ENCODE peak calls at places on chromosomes 7 and 10, in seven cellular contexts. H is T-cell; F is CMK; T is CD4-positive, alpha-beta T cell; N is PC-3; A is effector memory CD8-positive, alpha-beta T cell; L is epithelial cell of esophagus. G is an unnamed sample.

GRCh38 chr10:125370578-125370977 is 210.2 kb upstream of the CTBP2 start:
- DNase-seq in H (no peak), F (no peak), T (no peak), N (no peak), A (no peak), L (peak; percentile 14), G (no peak)

GRCh38 chr7:123210986-123211385 is 11.2 kb upstream of the SLC13A1 start:
- DNase-seq in H (no peak), F (no peak), T (no peak), N (no peak), A (no peak), L (no peak), G (no peak)

GRCh38 chr7:129903935-129904334 is 48.8 kb downstream of the UBE2H start:
- DNase-seq in H (no peak), F (no peak), T (no peak), N (no peak), A (no peak), L (no peak), G (no peak)

GRCh38 chr7:30163231-30163894 is 28.6 kb downstream of the MTURN start:
- DNase-seq in H (peak; percentile 38), F (peak; percentile 52), T (no peak), N (no peak), A (peak; percentile 53), L (peak; percentile 94), G (peak; percentile 79)

GRCh38 chr10:110447886-110448285 is 49.8 kb upstream of the DUSP5 start:
- DNase-seq in H (no peak), F (no peak), T (no peak), N (no peak), A (no peak), L (no peak), G (no peak)

GRCh38 chr10:72274730-72275350 is 1.1 kb downstream of the DDIT4 start:
- DNase-seq in H (peak; percentile 72), F (peak; percentile 83), T (peak; percentile 69), N (peak; percentile 41), A (peak; percentile 64), L (peak; percentile 56), G (no peak)

GRCh38 chr10:21138769-21139324 is 241.7 kb upstream of the NEBL start:
- DNase-seq in H (no peak), F (no peak), T (no peak), N (no peak), A (no peak), L (no peak), G (no peak)

GRCh38 chr10:57260175-57260574 is 899.1 kb upstream of the ZWINT start:
- DNase-seq in H (no peak), F (no peak), T (no peak), N (peak; percentile 63), A (no peak), L (peak; percentile 19), G (no peak)

GRCh38 chr10:130491011-130491697 is 355.0 kb downstream of the GLRX3 start:
- DNase-seq in H (no peak), F (no peak), T (no peak), N (no peak), A (no peak), L (no peak), G (no peak)

GRCh38 chr7:28933874-28934265 is 24.3 kb downstream of the TRIL start:
- DNase-seq in H (no peak), F (no peak), T (no peak), N (no peak), A (no peak), L (no peak), G (no peak)

GRCh38 chr7:64874562-64875250 is 28.4 kb upstream of the ZNF273 start:
- DNase-seq in H (no peak), F (no peak), T (no peak), N (no peak), A (no peak), L (no peak), G (no peak)

GRCh38 chr7:50363327-50364060 is 59.0 kb downstream of the IKZF1 start:
- DNase-seq in H (peak; percentile 57), F (no peak), T (no peak), N (no peak), A (peak; percentile 61), L (no peak), G (no peak)

GRCh38 chr7:93914581-93915066 is 6.9 kb upstream of the GNG11 start:
- DNase-seq in H (no peak), F (no peak), T (no peak), N (peak; percentile 66), A (no peak), L (peak; percentile 56), G (peak; percentile 57)

GRCh38 chr7:131154380-131154779 is 173.3 kb upstream of the MKLN1 start:
- DNase-seq in H (no peak), F (no peak), T (no peak), N (no peak), A (no peak), L (peak; percentile 66), G (no peak)

GRCh38 chr7:139613971-139614411 is 90.5 kb downstream of the CLEC2L start:
- DNase-seq in H (no peak), F (no peak), T (no peak), N (no peak), A (no peak), L (no peak), G (no peak)

GRCh38 chr7:351256-351655 is 61.3 kb downstream of the FOXL3 start:
- DNase-seq in H (peak; percentile 83), F (no peak), T (peak; percentile 53), N (no peak), A (peak; percentile 50), L (no peak), G (no peak)

GRCh38 chr7:104841798-104842197 is 172.2 kb upstream of the KMT2E start:
- DNase-seq in H (no peak), F (no peak), T (no peak), N (no peak), A (no peak), L (no peak), G (no peak)

GRCh38 chr7:106367018-106367420 is 82.2 kb upstream of the NAMPT start:
- DNase-seq in H (no peak), F (no peak), T (no peak), N (peak; percentile 57), A (no peak), L (peak; percentile 48), G (peak; percentile 34)

GRCh38 chr10:58518775-58519174 is 6.1 kb downstream of the BICC1 start:
- DNase-seq in H (no peak), F (no peak), T (no peak), N (peak; percentile 57), A (no peak), L (no peak), G (no peak)

GRCh38 chr7:142328006-142328405 is 70.1 kb upstream of the PRSS58 start:
- DNase-seq in H (no peak), F (no peak), T (no peak), N (no peak), A (no peak), L (no peak), G (no peak)

GRCh38 chr7:17009007-17009719 is 127.4 kb upstream of the AGR3 start:
- DNase-seq in H (no peak), F (no peak), T (no peak), N (peak; percentile 64), A (no peak), L (peak; percentile 63), G (peak; percentile 45)

GRCh38 chr7:1925349-1925748 is 255.3 kb downstream of the ELFN1 start:
- DNase-seq in H (peak; percentile 39), F (no peak), T (no peak), N (peak; percentile 6), A (no peak), L (no peak), G (no peak)

GRCh38 chr10:77586719-77587423 is 50.7 kb downstream of the KCNMA1 start:
- DNase-seq in H (no peak), F (no peak), T (no peak), N (peak; percentile 94), A (no peak), L (peak; percentile 92), G (no peak)

GRCh38 chr7:112205348-112206237 is 606 bp downstream of the DOCK4 start:
- DNase-seq in H (peak; percentile 27), F (peak; percentile 18), T (no peak), N (peak; percentile 32), A (peak; percentile 40), L (peak; percentile 60), G (peak; percentile 37)

GRCh38 chr10:70461397-70462348 is 16.9 kb upstream of the PALD1 start:
- DNase-seq in H (no peak), F (peak; percentile 24), T (peak; percentile 36), N (peak; percentile 89), A (no peak), L (peak; percentile 67), G (peak; percentile 39)

GRCh38 chr10:33327750-33328149 is 6.7 kb downstream of the NRP1 start:
- DNase-seq in H (no peak), F (no peak), T (no peak), N (peak; percentile 75), A (no peak), L (peak; percentile 44), G (peak; percentile 32)

GRCh38 chr10:111705026-111705425 is 478.5 kb downstream of the GPAM start:
- DNase-seq in H (no peak), F (no peak), T (no peak), N (no peak), A (no peak), L (no peak), G (no peak)

GRCh38 chr10:130611239-130611638 is 475.0 kb downstream of the GLRX3 start:
- DNase-seq in H (no peak), F (no peak), T (no peak), N (no peak), A (no peak), L (no peak), G (no peak)

GRCh38 chr7:12351843-12352242 is 51.8 kb downstream of the VWDE start:
- DNase-seq in H (no peak), F (peak; percentile 56), T (no peak), N (no peak), A (no peak), L (no peak), G (no peak)

GRCh38 chr7:4025694-4026615 is 656.1 kb upstream of the FOXK1 start:
- DNase-seq in H (no peak), F (no peak), T (no peak), N (no peak), A (no peak), L (no peak), G (no peak)

GRCh38 chr10:107814865-107815487 is 650.5 kb upstream of the SORCS1 start:
- DNase-seq in H (no peak), F (peak; percentile 30), T (no peak), N (peak; percentile 78), A (no peak), L (peak; percentile 77), G (peak; percentile 19)

GRCh38 chr10:92914478-92915066 is 66.3 kb downstream of the EXOC6 start:
- DNase-seq in H (no peak), F (peak; percentile 30), T (peak; percentile 26), N (peak; percentile 58), A (peak; percentile 45), L (peak; percentile 63), G (peak; percentile 19)

G was measured in COLO829.